ENCODE peak calls at places on chromosomes 13 and 19, in four cellular contexts. T, V, O and G are unnamed samples.

GRCh38 chr19:29378126-29378525 is 147.7 kb upstream of the VSTM2B start:
- DNase-seq in T (no peak), V (no peak), O (no peak), G (no peak)

GRCh38 chr19:55377356-55378131 is 918 bp downstream of the TMEM190 start:
- DNase-seq in T (no peak), O (no peak), V (peak), G (no peak)

GRCh38 chr13:36414461-36414860 is 17.8 kb upstream of the CCNA1 start:
- DNase-seq in V (no peak), T (no peak), O (no peak), G (no peak)

GRCh38 chr19:40718774-40719391 is 2.0 kb downstream of the ITPKC start:
- DNase-seq in O (no peak), T (peak), V (peak), G (no peak)

GRCh38 chr13:113209880-113210421 is 538 bp downstream of the CUL4A start:
- DNase-seq in O (no peak), V (peak), T (no peak), G (peak)

GRCh38 chr19:3407556-3408516 is 41.5 kb downstream of the NFIC start:
- DNase-seq in T (no peak), O (no peak), V (peak), G (no peak)

GRCh38 chr13:48334534-48335127 is 31.1 kb downstream of the RB1 start:
- DNase-seq in V (peak), T (peak), O (no peak), G (no peak)

GRCh38 chr13:33678906-33679657 is 138.9 kb upstream of the RFC3 start:
- DNase-seq in O (no peak), V (peak), T (peak), G (no peak)

GRCh38 chr19:31074751-31075150 is 274.5 kb downstream of the TSHZ3 start:
- DNase-seq in O (no peak), V (no peak), T (no peak), G (no peak)

GRCh38 chr13:45615501-45616101 is at the start of gene ERICH6B:
- DNase-seq in O (peak), T (no peak), V (no peak), G (no peak)

GRCh38 chr13:50636007-50636704 is 207.3 kb downstream of the DLEU7 start:
- DNase-seq in T (no peak), O (peak), V (no peak), G (peak)

GRCh38 chr19:15702590-15702930 is 25.3 kb upstream of the OR10H2 start:
- DNase-seq in O (no peak), T (no peak), V (peak), G (peak)

GRCh38 chr19:57558525-57558924 is 1.1 kb downstream of the ZNF550 start:
- DNase-seq in O (no peak), T (no peak), V (peak), G (no peak)
- TF ChIP-seq SUZ12 in O (no peak), T (no peak), V (no peak), G (no peak)

GRCh38 chr19:47275866-47276461 is 1.3 kb downstream of the INAFM1 start:
- DNase-seq in O (no peak), T (no peak), V (no peak), G (no peak)
- TF ChIP-seq SUZ12 in O (no peak), T (no peak), V (no peak), G (no peak)

GRCh38 chr19:48500830-48501445 is 10.7 kb downstream of the LMTK3 start:
- DNase-seq in T (no peak), V (no peak), O (no peak), G (no peak)

GRCh38 chr19:48502720-48503018 is 9.0 kb downstream of the LMTK3 start:
- DNase-seq in V (no peak), T (no peak), O (no peak), G (no peak)

GRCh38 chr19:48499352-48500090 is 12.1 kb downstream of the LMTK3 start:
- DNase-seq in O (no peak), V (no peak), T (no peak), G (no peak)

GRCh38 chr19:48501961-48502719 is 9.5 kb downstream of the LMTK3 start:
- DNase-seq in V (peak), O (peak), T (peak), G (peak)

GRCh38 chr19:48501446-48501960 is 10.1 kb downstream of the LMTK3 start:
- DNase-seq in O (peak), T (peak), V (peak), G (peak)
- TF ChIP-seq SUZ12 in O (no peak), T (no peak), V (no peak), G (no peak)

GRCh38 chr13:98581971-98582702 is 5.2 kb upstream of the STK24 start:
- DNase-seq in T (no peak), V (no peak), O (no peak), G (no peak)
- TF ChIP-seq SUZ12 in T (no peak), V (no peak), O (no peak), G (no peak)

DNA sequence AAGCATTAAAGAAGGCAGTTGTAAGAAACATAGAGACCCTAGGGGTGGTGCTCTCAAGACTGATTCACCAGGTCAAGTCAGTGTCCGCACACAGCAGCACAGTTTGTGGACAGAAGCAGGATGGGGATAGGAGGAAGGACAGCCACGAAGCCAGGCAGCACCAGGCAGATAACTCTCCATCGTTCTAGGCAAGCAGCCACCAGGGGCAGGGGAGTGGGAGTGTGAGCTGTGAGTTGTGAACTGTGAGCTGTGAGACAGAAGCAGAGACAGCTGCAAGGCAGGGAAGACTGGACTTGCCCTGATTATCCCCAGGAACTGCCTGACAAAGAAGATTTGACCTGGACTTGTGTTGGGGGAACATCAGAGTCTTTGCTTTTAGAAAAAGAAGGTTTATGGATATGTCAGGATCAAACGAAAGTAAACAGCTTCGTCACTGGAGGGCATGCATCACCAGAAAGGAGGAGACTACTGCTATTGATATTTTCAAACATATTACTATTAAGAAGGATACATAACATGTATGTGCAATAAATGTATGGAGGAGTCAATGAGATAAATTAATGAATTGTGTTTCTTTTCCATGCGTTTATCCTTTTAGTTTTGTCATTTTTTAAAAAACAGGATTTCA is 286.1 kb downstream of the IRS2 start:
- DNase-seq in T (no peak), V (no peak), O (no peak), G (peak)
- TF ChIP-seq SUZ12 in T (no peak), V (no peak), O (no peak), G (no peak)

GRCh38 chr19:4472174-4472974 is at the start of gene HDGFL2:
- DNase-seq in V (no peak), T (no peak), O (no peak), G (no peak)
- TF ChIP-seq SUZ12 in V (no peak), T (no peak), O (no peak), G (no peak)

GRCh38 chr13:43846496-43846895 is 33.0 kb downstream of the CCDC122 start:
- DNase-seq in V (no peak), O (no peak), T (no peak), G (no peak)
- TF ChIP-seq SUZ12 in V (no peak), O (no peak), T (no peak), G (no peak)

DNA sequence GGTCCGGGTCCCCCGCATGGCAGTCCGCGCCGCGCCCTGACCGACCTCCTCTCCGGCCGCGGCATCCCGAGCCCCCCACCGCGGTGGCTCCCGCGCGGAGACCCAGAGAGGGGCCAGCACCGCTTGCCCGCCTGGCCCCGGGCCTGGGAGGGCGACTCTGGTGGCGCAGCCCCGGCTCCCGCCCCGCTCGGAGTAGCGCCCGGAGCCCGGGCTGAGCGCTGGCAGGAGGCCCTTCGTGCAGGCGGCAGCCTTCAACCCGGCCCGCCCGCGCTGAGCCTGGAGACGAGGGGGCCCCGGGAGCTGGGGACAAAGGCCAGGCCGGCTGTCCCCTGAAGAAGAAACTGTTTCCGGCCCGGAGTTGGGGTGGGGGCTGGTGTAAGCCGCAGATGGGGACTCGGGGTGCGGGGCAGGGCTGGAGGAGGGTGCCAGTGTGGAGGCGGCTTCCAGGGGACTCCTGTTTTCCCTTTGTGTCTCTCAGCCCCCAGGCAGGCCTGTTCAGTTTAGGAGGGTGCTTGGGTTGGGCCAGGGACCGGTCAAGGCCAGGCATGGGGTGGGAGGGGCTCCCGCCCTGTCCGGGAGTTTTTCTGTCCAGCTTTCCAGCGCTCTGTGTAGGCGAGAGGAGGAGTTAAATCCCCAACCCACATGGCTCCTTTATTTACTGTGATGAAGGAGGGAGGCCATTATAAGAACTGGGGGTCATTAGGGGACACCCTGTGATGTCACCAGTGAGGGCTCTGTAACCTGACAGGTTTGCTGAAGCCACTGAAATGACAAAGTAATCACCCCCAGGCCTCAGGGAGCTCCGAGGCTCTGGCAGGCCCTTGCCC is 967 bp downstream of the LRP3 start:
- DNase-seq in O (no peak), T (no peak), V (peak), G (peak)
- TF ChIP-seq SUZ12 in O (peak), T (no peak), V (no peak), G (no peak)